ENCODE peak calls at places on chromosomes 7 and 10, in eight cellular contexts. A, L, W, O, R, J, P and Y are unnamed samples.

GRCh38 chr7:69795932-69796331 is 197.7 kb downstream of the AUTS2 start:
- DNase-seq in A (no peak), L (no peak), W (no peak), O (no peak), R (no peak), J (no peak), P (no peak), Y (no peak)

GRCh38 chr10:132386419-132386831 is 10.6 kb upstream of the PWWP2B start:
- DNase-seq in A (no peak), L (no peak), W (peak), O (peak), R (no peak), J (no peak), P (no peak), Y (no peak)

GRCh38 chr7:33107136-33108066 is 1.8 kb downstream of the RP9 start:
- DNase-seq in A (peak), L (peak), W (no peak), O (no peak), R (peak), J (peak), P (peak), Y (no peak)

GRCh38 chr10:34547283-34547682 is 267.8 kb downstream of the PARD3 start:
- DNase-seq in A (no peak), L (no peak), W (no peak), O (no peak), R (no peak), J (no peak), P (no peak), Y (no peak)

GRCh38 chr7:129784437-129784782 is 168.3 kb downstream of the UBE2H start:
- DNase-seq in A (no peak), L (no peak), W (no peak), O (no peak), R (no peak), J (no peak), P (no peak), Y (no peak)

GRCh38 chr7:112286294-112287086 is 80.0 kb downstream of the ZNF277 start:
- DNase-seq in A (no peak), L (no peak), W (no peak), O (no peak), R (no peak), J (no peak), P (no peak), Y (no peak)

GRCh38 chr7:35268953-35269352 is 15.1 kb upstream of the TBX20 start:
- DNase-seq in A (no peak), L (no peak), W (no peak), O (no peak), R (no peak), J (no peak), P (no peak), Y (no peak)

GRCh38 chr10:58515296-58515956 is 2.8 kb downstream of the BICC1 start:
- DNase-seq in A (no peak), L (no peak), W (no peak), O (no peak), R (no peak), J (no peak), P (no peak), Y (no peak)

GRCh38 chr10:43026039-43026973 is 50.6 kb upstream of the RET start:
- DNase-seq in A (no peak), L (no peak), W (peak), O (no peak), R (no peak), J (no peak), P (no peak), Y (no peak)

GRCh38 chr10:131655101-131655849 is 245.5 kb upstream of the PPP2R2D start:
- DNase-seq in A (no peak), L (peak), W (peak), O (no peak), R (no peak), J (no peak), P (no peak), Y (no peak)

GRCh38 chr7:146492017-146492416 is 375.4 kb downstream of the CNTNAP2 start:
- DNase-seq in A (no peak), L (no peak), W (no peak), O (no peak), R (no peak), J (no peak), P (no peak), Y (no peak)

GRCh38 chr7:139682136-139683013 is 95.4 kb downstream of the HIPK2 start:
- DNase-seq in A (no peak), L (no peak), W (no peak), O (no peak), R (peak), J (no peak), P (no peak), Y (no peak)

GRCh38 chr10:34809796-34810195 is 5.3 kb downstream of the PARD3 start:
- DNase-seq in A (no peak), L (no peak), W (no peak), O (no peak), R (no peak), J (no peak), P (no peak), Y (no peak)

GRCh38 chr10:87094373-87095240 is at the start of the genes GLUD1 and SHLD2:
- DNase-seq in A (peak), L (peak), W (peak), O (peak), R (peak), J (peak), P (peak), Y (peak)

GRCh38 chr10:118809821-118810220 is 55.1 kb upstream of the CACUL1 start:
- DNase-seq in A (no peak), L (no peak), W (peak), O (no peak), R (no peak), J (no peak), P (no peak), Y (no peak)

GRCh38 chr7:17524746-17525145 is 226.3 kb downstream of the AHR start:
- DNase-seq in A (no peak), L (no peak), W (no peak), O (no peak), R (no peak), J (no peak), P (no peak), Y (no peak)

GRCh38 chr7:142482899-142483658 is 225.2 kb upstream of the PRSS58 start:
- DNase-seq in A (no peak), L (no peak), W (no peak), O (no peak), R (peak), J (no peak), P (peak), Y (peak)

GRCh38 chr10:113958631-113959382 is 84.9 kb upstream of the ADRB1 start:
- DNase-seq in A (no peak), L (peak), W (no peak), O (peak), R (peak), J (peak), P (no peak), Y (peak)

GRCh38 chr10:70175516-70175915 is 5.2 kb upstream of the SAR1A start:
- DNase-seq in A (no peak), L (no peak), W (no peak), O (no peak), R (no peak), J (no peak), P (no peak), Y (no peak)

GRCh38 chr10:31757831-31758230 is 170.8 kb downstream of the ARHGAP12 start:
- DNase-seq in A (no peak), L (no peak), W (no peak), O (no peak), R (no peak), J (no peak), P (no peak), Y (no peak)

GRCh38 chr7:79185605-79186004 is 267.9 kb downstream of the MAGI2 start:
- DNase-seq in A (no peak), L (no peak), W (no peak), O (no peak), R (no peak), J (no peak), P (no peak), Y (no peak)

GRCh38 chr7:150903627-150904026 is 51.3 kb downstream of the AOC1 start:
- DNase-seq in A (no peak), L (peak), W (no peak), O (peak), R (no peak), J (peak), P (no peak), Y (peak)

GRCh38 chr7:31933481-31933880 is 136.7 kb downstream of the PDE1C start:
- DNase-seq in A (no peak), L (no peak), W (no peak), O (no peak), R (no peak), J (no peak), P (no peak), Y (no peak)

GRCh38 chr10:6406220-6407033 is 173.6 kb downstream of the PRKCQ start:
- DNase-seq in A (no peak), L (no peak), W (no peak), O (no peak), R (peak), J (no peak), P (no peak), Y (no peak)

GRCh38 chr7:140316165-140316661 is 82.1 kb downstream of the SLC37A3 start:
- DNase-seq in A (peak), L (peak), W (peak), O (peak), R (peak), J (peak), P (no peak), Y (peak)

GRCh38 chr7:22781230-22781711 is 41.4 kb downstream of the TOMM7 start:
- DNase-seq in A (no peak), L (no peak), W (no peak), O (peak), R (no peak), J (no peak), P (no peak), Y (no peak)

GRCh38 chr10:30870926-30871325 is 160.7 kb downstream of the ZNF438 start:
- DNase-seq in A (no peak), L (no peak), W (no peak), O (no peak), R (no peak), J (no peak), P (no peak), Y (no peak)

GRCh38 chr10:130749911-130750310 is 561.6 kb downstream of the TCERG1L start:
- DNase-seq in A (peak), L (peak), W (no peak), O (no peak), R (no peak), J (no peak), P (no peak), Y (no peak)

GRCh38 chr7:101377189-101377736 is 14.6 kb downstream of the COL26A1 start:
- DNase-seq in A (no peak), L (no peak), W (no peak), O (no peak), R (no peak), J (no peak), P (no peak), Y (no peak)

GRCh38 chr7:22695476-22696132 is 31.4 kb upstream of the IL6 start:
- DNase-seq in A (no peak), L (no peak), W (no peak), O (no peak), R (no peak), J (no peak), P (no peak), Y (no peak)

GRCh38 chr10:52573347-52573746 is 199.2 kb downstream of the MBL2 start:
- DNase-seq in A (no peak), L (no peak), W (no peak), O (no peak), R (no peak), J (no peak), P (no peak), Y (no peak)

GRCh38 chr7:106065560-106066500 is 46.3 kb downstream of the SYPL1 start:
- DNase-seq in A (no peak), L (peak), W (peak), O (no peak), R (no peak), J (no peak), P (no peak), Y (no peak)

GRCh38 chr10:116184448-116184794 is 88.6 kb downstream of the GFRA1 start:
- DNase-seq in A (no peak), L (no peak), W (no peak), O (no peak), R (no peak), J (no peak), P (no peak), Y (no peak)

DNA sequence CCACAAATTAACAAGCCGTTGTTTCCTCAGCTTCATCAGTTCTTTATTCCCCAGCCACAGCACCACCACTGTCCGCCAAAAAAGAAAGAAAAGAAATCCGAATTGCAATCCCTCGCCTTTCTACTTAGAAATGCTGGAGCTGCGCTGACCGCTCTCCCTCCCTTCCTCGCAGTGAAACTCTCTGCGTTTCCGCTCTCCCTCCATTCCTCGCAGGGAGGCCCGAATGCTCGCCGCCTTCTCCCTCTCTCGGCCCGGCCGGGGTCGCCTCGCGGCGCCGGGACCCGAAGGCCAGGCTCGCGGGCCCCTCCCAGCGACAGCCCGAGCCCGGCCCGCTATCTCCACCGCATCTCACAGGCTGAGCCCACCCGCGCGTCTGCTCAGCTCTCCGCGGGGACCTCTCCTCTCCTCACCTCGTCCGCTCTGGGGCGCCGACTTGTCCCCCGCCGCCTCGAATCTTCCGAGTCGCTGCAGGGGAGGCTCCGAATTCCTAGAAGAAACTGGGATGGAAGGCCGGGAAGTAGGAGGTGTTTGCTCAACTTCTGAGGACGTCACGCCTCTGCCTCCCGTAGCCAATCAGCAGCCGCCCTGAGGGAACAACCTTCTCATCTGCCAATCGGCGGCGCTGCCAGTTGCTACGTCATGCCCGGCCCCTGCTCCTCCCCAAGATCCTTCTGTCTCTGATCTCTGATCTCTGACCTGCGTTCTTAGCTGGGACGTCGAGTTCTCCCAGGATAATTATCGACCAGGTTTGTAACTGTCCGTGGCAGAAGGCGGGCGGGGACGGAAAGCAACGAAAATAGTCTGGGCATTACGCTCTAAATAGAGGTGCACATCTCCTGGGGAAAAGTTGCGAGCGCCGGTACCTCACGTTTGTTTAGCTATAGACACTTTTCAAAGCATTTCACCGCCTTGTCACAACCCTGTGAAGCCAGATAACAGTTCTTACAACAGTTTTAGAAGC is at the start of gene AASS:
- DNase-seq in A (peak), L (peak), W (peak), O (peak), R (peak), J (peak), P (peak), Y (peak)
- TF ChIP-seq POLR2A in A (peak), L (peak), W (no peak), O (peak), R (no peak), J (peak), P (no peak), Y (peak)

GRCh38 chr10:5343561-5343960 is 21.2 kb upstream of the UCN3 start:
- DNase-seq in A (no peak), L (no peak), W (no peak), O (no peak), R (no peak), J (no peak), P (no peak), Y (no peak)

GRCh38 chr10:5344746-5345145 is 20.0 kb upstream of the UCN3 start:
- DNase-seq in A (no peak), L (no peak), W (no peak), O (no peak), R (no peak), J (no peak), P (no peak), Y (no peak)

GRCh38 chr10:5343092-5343491 is 21.7 kb upstream of the UCN3 start:
- DNase-seq in A (no peak), L (no peak), W (no peak), O (no peak), R (no peak), J (no peak), P (no peak), Y (no peak)

GRCh38 chr10:5346881-5347280 is 17.9 kb upstream of the UCN3 start:
- DNase-seq in A (no peak), L (no peak), W (no peak), O (no peak), R (no peak), J (no peak), P (no peak), Y (no peak)

GRCh38 chr10:5343979-5344378 is 20.8 kb upstream of the UCN3 start:
- DNase-seq in A (no peak), L (no peak), W (no peak), O (no peak), R (no peak), J (no peak), P (no peak), Y (no peak)
- TF ChIP-seq POLR2A in A (no peak), L (no peak), W (no peak), O (no peak), R (no peak), J (no peak), P (no peak), Y (no peak)

GRCh38 chr10:128105383-128105782 is 20.8 kb downstream of the MKI67 start:
- DNase-seq in A (no peak), L (no peak), W (no peak), O (no peak), R (no peak), J (no peak), P (no peak), Y (no peak)
- TF ChIP-seq POLR2A in A (no peak), L (no peak), W (no peak), O (no peak), R (no peak), J (no peak), P (no peak), Y (no peak)

GRCh38 chr10:101694674-101695403 is at the start of gene FBXW4:
- DNase-seq in A (peak), L (peak), W (peak), O (peak), R (peak), J (peak), P (peak), Y (peak)

GRCh38 chr10:101695404-101695732 is 398 bp upstream of the FBXW4 start:
- DNase-seq in A (no peak), L (no peak), W (no peak), O (no peak), R (no peak), J (no peak), P (peak), Y (no peak)

GRCh38 chr10:101696632-101697031 is 1.7 kb upstream of the FBXW4 start:
- DNase-seq in A (no peak), L (no peak), W (no peak), O (no peak), R (no peak), J (no peak), P (no peak), Y (no peak)

GRCh38 chr10:101693701-101694055 is 1.3 kb downstream of the FBXW4 start:
- DNase-seq in A (peak), L (peak), W (no peak), O (no peak), R (peak), J (no peak), P (peak), Y (peak)

DNA sequence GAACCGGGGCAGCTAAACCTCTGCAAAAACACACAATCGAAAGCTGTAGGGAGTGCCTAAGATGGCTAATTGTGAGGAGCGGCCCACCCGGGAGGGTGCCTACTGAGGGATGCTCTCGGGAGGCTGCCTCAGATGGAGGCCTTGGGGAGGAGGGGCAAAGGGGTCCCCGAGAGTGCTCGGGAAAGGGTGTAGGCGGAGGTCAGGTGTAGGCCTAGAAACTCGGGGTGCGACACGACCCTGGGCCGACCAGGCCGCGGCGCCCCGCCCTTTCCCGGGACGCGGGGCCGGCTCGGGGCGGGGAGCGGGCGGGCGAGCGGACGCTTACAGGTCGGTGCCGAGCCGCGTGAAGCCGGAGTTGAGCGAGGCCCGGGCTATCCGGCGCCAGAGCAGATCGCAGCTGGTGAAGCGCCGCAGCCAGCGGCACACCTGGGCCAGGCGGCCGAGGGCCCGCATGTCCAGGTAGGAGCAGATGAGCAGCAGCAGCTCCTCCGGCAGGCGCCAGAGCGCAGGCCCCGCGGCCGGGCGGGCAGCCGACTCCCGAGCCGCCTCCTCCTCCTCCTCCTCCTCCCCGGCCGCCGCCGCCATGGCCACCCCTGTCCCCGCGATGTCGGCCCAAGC is 805 bp downstream of the FBXW4 start:
- DNase-seq in A (peak), L (peak), W (peak), O (peak), R (peak), J (peak), P (peak), Y (peak)
- TF ChIP-seq POLR2A in A (peak), L (peak), W (no peak), O (no peak), R (peak), J (peak), P (peak), Y (peak)

DNA sequence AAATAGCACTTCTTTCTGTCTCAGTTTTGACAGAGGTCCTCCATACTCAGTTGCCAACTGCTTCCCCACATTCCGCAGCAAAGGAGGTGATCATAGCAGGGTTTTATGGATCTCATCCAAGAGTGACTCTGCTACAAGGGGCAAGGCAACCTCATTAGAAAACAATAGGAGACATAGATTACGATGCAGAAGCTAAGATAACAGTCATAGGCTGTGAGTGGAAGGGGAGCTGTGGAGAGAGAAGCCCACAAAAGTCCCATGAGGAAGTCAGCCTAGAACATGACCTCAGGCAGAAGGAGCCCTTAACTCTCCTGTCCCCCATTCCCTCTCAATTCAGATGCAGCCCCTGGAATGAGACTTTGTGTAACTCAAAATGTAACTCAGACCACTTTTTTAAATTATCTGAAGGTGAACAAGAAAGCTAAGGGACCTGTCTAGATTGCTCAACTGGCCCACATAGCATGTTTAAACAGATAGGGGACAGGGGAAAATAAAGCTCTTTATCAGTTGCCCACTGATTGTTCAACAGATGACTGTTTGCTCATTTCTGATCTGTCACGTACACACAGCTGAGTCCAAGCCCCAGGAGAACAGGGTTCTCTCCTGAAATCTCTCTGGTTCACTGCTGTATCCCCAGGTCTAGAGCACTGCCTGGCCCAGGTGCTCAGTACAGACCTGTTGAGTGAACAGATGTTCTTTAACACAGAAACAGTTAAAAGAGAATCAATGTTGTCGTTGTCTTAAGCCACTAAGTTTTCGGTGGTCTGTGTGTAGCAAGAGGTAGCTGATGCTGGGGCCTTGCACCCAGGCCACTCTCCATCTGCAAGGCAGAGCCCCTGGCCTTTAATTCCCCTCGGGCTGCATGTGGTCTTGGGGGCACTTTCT is 1.5 kb upstream of the NCOA4 start:
- DNase-seq in A (no peak), L (no peak), W (no peak), O (no peak), R (no peak), J (no peak), P (peak), Y (no peak)
- TF ChIP-seq POLR2A in A (no peak), L (no peak), W (no peak), O (no peak), R (no peak), J (no peak), P (no peak), Y (no peak)

GRCh38 chr10:101292194-101293006 is 61.6 kb upstream of the BTRC start:
- DNase-seq in A (no peak), L (no peak), W (no peak), O (no peak), R (no peak), J (no peak), P (peak), Y (no peak)
- TF ChIP-seq POLR2A in A (no peak), L (no peak), W (no peak), O (no peak), R (no peak), J (no peak), P (no peak), Y (no peak)